ENCODE peak calls at places on chromosomes 7 and 10, in six cellular contexts. One of them, this sample, is unnamed.
A peak's percentile ranks its signal among the peaks of the same experiment; 100 is the strongest.

GRCh38 chr7:69814421-69814962 is 216.2 kb downstream of the AUTS2 start:
- DNase-seq in GM12878: no peak
- DNase-seq in HepG2: no peak
- DNase-seq in H1: no peak
- DNase-seq in SK-N-SH: no peak
- DNase-seq in K562: no peak
- DNase-seq in this sample: no peak

GRCh38 chr7:149681274-149681673 is 92.1 kb downstream of the ZNF467 start:
- DNase-seq in GM12878: no peak
- DNase-seq in HepG2: no peak
- DNase-seq in H1: no peak
- DNase-seq in SK-N-SH: no peak
- DNase-seq in K562: no peak
- DNase-seq in this sample: no peak

GRCh38 chr10:5944389-5945202 is 32.7 kb downstream of the IL15RA start:
- DNase-seq in GM12878: no peak
- DNase-seq in HepG2: no peak
- DNase-seq in H1: no peak
- DNase-seq in SK-N-SH: no peak
- DNase-seq in K562: no peak
- DNase-seq in this sample: no peak

GRCh38 chr10:77405771-77406241 is 231.8 kb downstream of the KCNMA1 start:
- DNase-seq in GM12878: no peak
- DNase-seq in HepG2: peak; percentile 17
- DNase-seq in H1: peak; percentile 59
- DNase-seq in SK-N-SH: peak; percentile 58
- DNase-seq in K562: peak; percentile 86
- DNase-seq in this sample: peak; percentile 13

GRCh38 chr7:25759281-25759680 is 392.7 kb upstream of the NFE2L3 start:
- DNase-seq in GM12878: no peak
- DNase-seq in HepG2: no peak
- DNase-seq in H1: no peak
- DNase-seq in SK-N-SH: no peak
- DNase-seq in K562: no peak
- DNase-seq in this sample: no peak

GRCh38 chr7:96361116-96361857 is 39.4 kb upstream of the SLC25A13 start:
- DNase-seq in GM12878: no peak
- DNase-seq in HepG2: no peak
- DNase-seq in H1: no peak
- DNase-seq in SK-N-SH: no peak
- DNase-seq in K562: no peak
- DNase-seq in this sample: no peak

GRCh38 chr7:43674559-43675436 is 54.5 kb downstream of the COA1 start:
- DNase-seq in GM12878: no peak
- DNase-seq in HepG2: peak; percentile 92
- DNase-seq in H1: no peak
- DNase-seq in SK-N-SH: no peak
- DNase-seq in K562: peak; percentile 28
- DNase-seq in this sample: no peak

GRCh38 chr10:13256627-13257026 is 22.5 kb upstream of the UCMA start:
- DNase-seq in GM12878: no peak
- DNase-seq in HepG2: no peak
- DNase-seq in H1: no peak
- DNase-seq in SK-N-SH: no peak
- DNase-seq in K562: no peak
- DNase-seq in this sample: no peak

GRCh38 chr10:80538481-80539185 is 931 bp downstream of the SH2D4B start:
- DNase-seq in GM12878: no peak
- DNase-seq in HepG2: no peak
- DNase-seq in H1: no peak
- DNase-seq in SK-N-SH: no peak
- DNase-seq in K562: no peak
- DNase-seq in this sample: no peak

GRCh38 chr7:44561962-44562621 is 11.6 kb downstream of the DDX56 start:
- DNase-seq in GM12878: no peak
- DNase-seq in HepG2: peak; percentile 87
- DNase-seq in H1: no peak
- DNase-seq in SK-N-SH: no peak
- DNase-seq in K562: peak; percentile 70
- DNase-seq in this sample: no peak

GRCh38 chr7:112880786-112881418 is 90.7 kb upstream of the TMEM168 start:
- DNase-seq in GM12878: no peak
- DNase-seq in HepG2: no peak
- DNase-seq in H1: no peak
- DNase-seq in SK-N-SH: no peak
- DNase-seq in K562: no peak
- DNase-seq in this sample: no peak

GRCh38 chr7:906776-907157 is 30.4 kb downstream of the GET4 start:
- DNase-seq in GM12878: no peak
- DNase-seq in HepG2: no peak
- DNase-seq in H1: no peak
- DNase-seq in SK-N-SH: no peak
- DNase-seq in K562: no peak
- DNase-seq in this sample: no peak

GRCh38 chr7:81725003-81725402 is 44.8 kb downstream of the HGF start:
- DNase-seq in GM12878: no peak
- DNase-seq in HepG2: no peak
- DNase-seq in H1: no peak
- DNase-seq in SK-N-SH: no peak
- DNase-seq in K562: no peak
- DNase-seq in this sample: no peak

GRCh38 chr10:114304566-114305421 is 65.7 kb downstream of the VWA2 start:
- DNase-seq in GM12878: no peak
- DNase-seq in HepG2: no peak
- DNase-seq in H1: no peak
- DNase-seq in SK-N-SH: peak; percentile 90
- DNase-seq in K562: no peak
- DNase-seq in this sample: peak; percentile 38

GRCh38 chr7:121832347-121832746 is 40.6 kb upstream of the PTPRZ1 start:
- DNase-seq in GM12878: no peak
- DNase-seq in HepG2: no peak
- DNase-seq in H1: no peak
- DNase-seq in SK-N-SH: no peak
- DNase-seq in K562: no peak
- DNase-seq in this sample: no peak

GRCh38 chr10:110432084-110432483 is 65.6 kb upstream of the DUSP5 start:
- DNase-seq in GM12878: no peak
- DNase-seq in HepG2: no peak
- DNase-seq in H1: no peak
- DNase-seq in SK-N-SH: no peak
- DNase-seq in K562: no peak
- DNase-seq in this sample: no peak

DNA sequence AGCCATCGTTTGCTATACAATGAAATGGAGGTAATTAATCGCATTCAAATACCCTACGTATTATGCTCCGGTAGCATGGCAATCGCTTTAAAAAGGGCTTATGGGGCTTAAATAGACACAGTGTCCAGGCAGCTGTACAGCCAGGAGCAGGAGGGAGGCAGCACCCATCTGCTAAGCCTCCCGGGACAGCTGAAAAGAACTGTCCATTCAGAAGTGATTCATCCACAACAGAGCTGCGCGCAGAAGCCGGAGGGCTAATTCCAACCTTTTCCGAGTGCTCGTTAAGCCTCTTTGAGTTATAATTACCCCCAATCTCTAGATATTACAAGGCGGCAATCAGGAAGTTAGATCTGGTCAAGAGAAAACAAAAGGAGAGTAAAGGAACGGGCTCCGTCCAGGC is 58.3 kb downstream of the DPYSL4 start:
- DNase-seq in GM12878: no peak
- DNase-seq in HepG2: no peak
- DNase-seq in H1: no peak
- DNase-seq in SK-N-SH: no peak
- DNase-seq in K562: no peak
- DNase-seq in this sample: no peak
- TF ChIP-seq GABPA in GM12878: no peak
- TF ChIP-seq GABPA in HepG2: no peak
- TF ChIP-seq GABPA in H1: no peak
- TF ChIP-seq GABPA in SK-N-SH: no peak
- TF ChIP-seq GABPA in K562: no peak
- TF ChIP-seq GABPA in this sample: no peak

DNA sequence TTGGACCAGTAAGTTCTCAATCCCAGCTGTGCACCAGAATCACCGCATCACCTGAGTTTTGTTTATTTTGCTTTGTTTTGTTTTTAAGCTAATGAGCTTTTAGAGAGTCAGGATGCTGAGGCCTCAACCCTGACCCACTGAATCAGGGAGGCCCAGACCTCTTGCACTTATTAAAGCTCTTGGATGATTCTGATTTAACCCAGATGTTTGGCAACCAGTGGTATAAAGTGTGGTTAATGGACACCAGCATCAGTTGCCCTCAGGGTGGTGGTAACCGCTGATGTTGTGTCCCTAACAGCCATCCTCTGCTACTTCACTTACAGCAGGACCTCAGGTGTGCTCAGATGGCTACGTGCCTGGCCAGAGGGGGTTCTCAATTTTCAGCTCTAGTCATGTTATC is 83.3 kb downstream of the C1GALT1 start:
- DNase-seq in GM12878: no peak
- DNase-seq in HepG2: no peak
- DNase-seq in H1: no peak
- DNase-seq in SK-N-SH: peak; percentile 44
- DNase-seq in K562: no peak
- DNase-seq in this sample: no peak
- TF ChIP-seq GABPA in GM12878: no peak
- TF ChIP-seq GABPA in HepG2: no peak
- TF ChIP-seq GABPA in H1: no peak
- TF ChIP-seq GABPA in SK-N-SH: no peak
- TF ChIP-seq GABPA in K562: no peak
- TF ChIP-seq GABPA in this sample: no peak

GRCh38 chr7:120718361-120718760 is 139.6 kb downstream of the TSPAN12 start:
- DNase-seq in GM12878: no peak
- DNase-seq in HepG2: no peak
- DNase-seq in H1: no peak
- DNase-seq in SK-N-SH: no peak
- DNase-seq in K562: no peak
- DNase-seq in this sample: no peak

GRCh38 chr7:120717166-120717565 is 140.8 kb downstream of the TSPAN12 start:
- DNase-seq in GM12878: no peak
- DNase-seq in HepG2: peak; percentile 6
- DNase-seq in H1: no peak
- DNase-seq in SK-N-SH: no peak
- DNase-seq in K562: no peak
- DNase-seq in this sample: no peak

GRCh38 chr7:120714945-120715344 is 143.0 kb downstream of the TSPAN12 start:
- DNase-seq in GM12878: no peak
- DNase-seq in HepG2: no peak
- DNase-seq in H1: no peak
- DNase-seq in SK-N-SH: no peak
- DNase-seq in K562: no peak
- DNase-seq in this sample: no peak

DNA sequence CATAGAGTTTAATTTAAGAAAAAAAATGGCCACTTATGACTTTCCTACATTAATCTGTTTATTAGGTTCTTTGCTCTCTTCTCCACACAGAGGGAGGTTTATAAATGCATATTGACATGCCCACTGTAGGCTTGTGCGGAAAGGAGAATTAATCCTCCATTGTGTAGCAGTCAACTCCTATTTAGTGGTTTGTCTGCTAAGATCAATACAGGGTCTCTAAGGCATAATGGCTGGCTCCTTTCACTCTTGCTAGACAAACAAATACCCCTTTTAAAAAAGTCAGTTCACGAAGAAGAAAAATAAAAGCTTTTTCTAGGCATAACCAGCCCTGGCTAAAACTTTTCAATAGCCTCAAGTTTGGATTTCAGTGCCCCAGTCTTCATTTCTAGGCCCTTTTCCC is 141.6 kb downstream of the TSPAN12 start:
- DNase-seq in GM12878: no peak
- DNase-seq in HepG2: no peak
- DNase-seq in H1: no peak
- DNase-seq in SK-N-SH: no peak
- DNase-seq in K562: no peak
- DNase-seq in this sample: no peak
- TF ChIP-seq GABPA in GM12878: no peak
- TF ChIP-seq GABPA in HepG2: no peak
- TF ChIP-seq GABPA in H1: no peak
- TF ChIP-seq GABPA in SK-N-SH: no peak
- TF ChIP-seq GABPA in K562: no peak
- TF ChIP-seq GABPA in this sample: no peak

GRCh38 chr10:9297580-9297979 is 1243.1 kb downstream of the GATA3 start:
- DNase-seq in GM12878: no peak
- DNase-seq in HepG2: no peak
- DNase-seq in H1: no peak
- DNase-seq in SK-N-SH: peak; percentile 32
- DNase-seq in K562: no peak
- DNase-seq in this sample: no peak

GRCh38 chr10:9302142-9302746 is 1247.8 kb downstream of the GATA3 start:
- DNase-seq in GM12878: no peak
- DNase-seq in HepG2: peak; percentile 33
- DNase-seq in H1: no peak
- DNase-seq in SK-N-SH: no peak
- DNase-seq in K562: peak; percentile 50
- DNase-seq in this sample: no peak

GRCh38 chr10:9301554-9301953 is 1247.1 kb downstream of the GATA3 start:
- DNase-seq in GM12878: no peak
- DNase-seq in HepG2: no peak
- DNase-seq in H1: no peak
- DNase-seq in SK-N-SH: no peak
- DNase-seq in K562: no peak
- DNase-seq in this sample: no peak

GRCh38 chr10:9299966-9300365 is 1245.5 kb downstream of the GATA3 start:
- DNase-seq in GM12878: no peak
- DNase-seq in HepG2: no peak
- DNase-seq in H1: no peak
- DNase-seq in SK-N-SH: no peak
- DNase-seq in K562: no peak
- DNase-seq in this sample: no peak

DNA sequence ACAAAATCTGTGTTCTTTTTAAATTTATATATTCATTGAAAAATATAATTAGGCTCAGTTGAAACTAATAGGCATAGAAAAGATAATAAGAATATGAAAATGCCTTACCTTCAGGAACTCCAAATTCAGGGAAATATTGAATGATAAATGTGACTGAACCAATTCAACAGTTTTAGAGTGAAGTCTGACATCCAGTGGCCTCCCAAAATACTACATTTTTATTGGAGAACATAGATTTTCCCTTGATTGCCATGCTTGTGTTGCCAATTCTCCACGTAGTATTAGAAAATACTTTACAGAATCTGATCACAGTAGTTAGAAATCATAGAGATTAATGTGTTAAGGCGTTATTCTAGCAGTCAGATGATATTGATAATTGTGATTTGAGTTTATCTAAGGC is 1246.7 kb downstream of the GATA3 start:
- DNase-seq in GM12878: no peak
- DNase-seq in HepG2: no peak
- DNase-seq in H1: no peak
- DNase-seq in SK-N-SH: no peak
- DNase-seq in K562: no peak
- DNase-seq in this sample: no peak
- TF ChIP-seq GABPA in GM12878: no peak
- TF ChIP-seq GABPA in HepG2: no peak
- TF ChIP-seq GABPA in H1: no peak
- TF ChIP-seq GABPA in SK-N-SH: no peak
- TF ChIP-seq GABPA in K562: no peak
- TF ChIP-seq GABPA in this sample: no peak

DNA sequence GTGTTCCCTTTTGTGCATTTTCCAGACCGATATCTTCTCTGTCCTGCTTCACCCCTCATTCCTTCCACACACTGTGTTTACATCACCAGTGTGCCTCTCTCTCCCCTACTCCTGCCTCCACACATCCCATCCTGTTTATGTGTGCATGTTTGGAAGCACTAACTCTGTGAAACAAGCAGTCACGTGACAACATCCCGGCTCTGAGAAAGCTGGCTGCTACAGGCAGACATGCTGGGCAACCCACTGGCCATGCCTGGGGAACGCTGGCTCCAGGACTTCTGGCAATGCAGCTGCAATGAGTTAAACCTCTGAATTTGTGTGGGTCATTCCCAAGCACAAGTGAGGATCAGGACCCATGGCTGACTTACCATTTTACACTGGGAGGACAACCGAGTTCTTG is 74.0 kb downstream of the WNT2 start:
- DNase-seq in GM12878: no peak
- DNase-seq in HepG2: no peak
- DNase-seq in H1: no peak
- DNase-seq in SK-N-SH: no peak
- DNase-seq in K562: no peak
- DNase-seq in this sample: no peak
- TF ChIP-seq GABPA in GM12878: no peak
- TF ChIP-seq GABPA in HepG2: no peak
- TF ChIP-seq GABPA in H1: no peak
- TF ChIP-seq GABPA in SK-N-SH: no peak
- TF ChIP-seq GABPA in K562: no peak
- TF ChIP-seq GABPA in this sample: no peak

This sample was measured in HL-60.